ENCODE peak calls at places on chromosomes 6 and 20, in six cellular contexts. Y is CD8-positive, alpha-beta T cell; R is epithelial cell of prostate; F is transverse colon; I is brain microvascular endothelial cell; U is hepatocyte. K is an unnamed sample.

GRCh38 chr6:7912024-7912423 is 1.4 kb upstream of the TXNDC5 start:
- DNase-seq in Y (no peak), R (no peak), F (no peak), I (no peak), U (no peak), K (no peak)

GRCh38 chr20:44788706-44789456 is 21.5 kb downstream of the RIMS4 start:
- DNase-seq in Y (no peak), R (no peak), F (no peak), I (no peak), U (no peak), K (no peak)

GRCh38 chr6:24403501-24403824 is 727 bp downstream of the MRS2 start:
- DNase-seq in Y (no peak), R (no peak), F (no peak), I (no peak), U (no peak), K (no peak)

GRCh38 chr20:58039569-58040092 is 188.8 kb downstream of the ANKRD60 start:
- DNase-seq in Y (no peak), R (no peak), F (no peak), I (no peak), U (no peak), K (no peak)

GRCh38 chr6:105981002-105981887 is 104.9 kb upstream of the PRDM1 start:
- DNase-seq in Y (no peak), R (no peak), F (peak; percentile 55), I (no peak), U (no peak), K (peak; percentile 71)

GRCh38 chr20:49276895-49277785 is 717 bp downstream of the ZNFX1 start:
- DNase-seq in Y (peak; percentile 9), R (no peak), F (peak; percentile 49), I (no peak), U (peak; percentile 33), K (peak; percentile 55)

GRCh38 chr6:84521419-84522001 is 242.9 kb downstream of the TBX18 start:
- DNase-seq in Y (no peak), R (no peak), F (no peak), I (no peak), U (no peak), K (no peak)

GRCh38 chr6:44512868-44513641 is 125.5 kb downstream of the CDC5L start:
- DNase-seq in Y (no peak), R (no peak), F (no peak), I (no peak), U (no peak), K (peak; percentile 49)

GRCh38 chr6:83884523-83884922 is 25.0 kb downstream of the CYB5R4 start:
- DNase-seq in Y (no peak), R (no peak), F (no peak), I (no peak), U (peak; percentile 44), K (no peak)

GRCh38 chr6:67679566-67680296 is 955.4 kb upstream of the ADGRB3 start:
- DNase-seq in Y (no peak), R (no peak), F (no peak), I (no peak), U (no peak), K (no peak)

GRCh38 chr20:51412333-51412761 is 130.2 kb downstream of the NFATC2 start:
- DNase-seq in Y (no peak), R (no peak), F (no peak), I (peak; percentile 53), U (peak; percentile 35), K (peak; percentile 65)

GRCh38 chr6:136225496-136225895 is 24.6 kb downstream of the MTFR2 start:
- DNase-seq in Y (no peak), R (no peak), F (no peak), I (no peak), U (peak; percentile 19), K (no peak)

GRCh38 chr20:17810847-17811604 is 111.3 kb downstream of the BANF2 start:
- DNase-seq in Y (no peak), R (no peak), F (no peak), I (no peak), U (no peak), K (no peak)

GRCh38 chr20:33674294-33675126 is at the start of gene NECAB3:
- DNase-seq in Y (peak; percentile 47), R (no peak), F (peak; percentile 90), I (peak; percentile 60), U (peak; percentile 96), K (peak; percentile 93)

GRCh38 chr6:6588924-6589696 is 590 bp downstream of the LY86 start:
- DNase-seq in Y (no peak), R (no peak), F (no peak), I (no peak), U (no peak), K (no peak)

GRCh38 chr6:158629376-158630221 is 14.9 kb downstream of the DYNLT1 start:
- DNase-seq in Y (peak; percentile 22), R (no peak), F (no peak), I (no peak), U (no peak), K (peak; percentile 86)

GRCh38 chr6:7671076-7671475 is 54.8 kb upstream of the BMP6 start:
- DNase-seq in Y (no peak), R (no peak), F (no peak), I (peak; percentile 57), U (no peak), K (no peak)

GRCh38 chr20:63701051-63701328 is 4.5 kb downstream of the TNFRSF6B start:
- DNase-seq in Y (no peak), R (no peak), F (no peak), I (no peak), U (no peak), K (no peak)

GRCh38 chr6:67094431-67094830 is 1387.4 kb upstream of the EYS start:
- DNase-seq in Y (no peak), R (no peak), F (no peak), I (no peak), U (no peak), K (no peak)

GRCh38 chr6:99603421-99604160 is 3.0 kb upstream of the PRDM13 start:
- DNase-seq in Y (no peak), R (no peak), F (no peak), I (no peak), U (peak; percentile 62), K (peak; percentile 93)

GRCh38 chr20:54650201-54650722 is 174.9 kb downstream of the DOK5 start:
- DNase-seq in Y (no peak), R (no peak), F (no peak), I (no peak), U (no peak), K (no peak)

GRCh38 chr20:11948809-11949208 is 31.1 kb downstream of the BTBD3 start:
- DNase-seq in Y (no peak), R (no peak), F (no peak), I (no peak), U (no peak), K (no peak)

GRCh38 chr20:32017711-32018251 is 7.5 kb downstream of the CCM2L start:
- DNase-seq in Y (peak; percentile 24), R (no peak), F (peak; percentile 54), I (no peak), U (peak; percentile 93), K (peak; percentile 97)

GRCh38 chr6:151179321-151179720 is 60.4 kb upstream of the AKAP12 start:
- DNase-seq in Y (no peak), R (no peak), F (no peak), I (peak; percentile 35), U (no peak), K (no peak)

GRCh38 chr6:162123797-162124196 is 603.8 kb downstream of the PRKN start:
- DNase-seq in Y (no peak), R (no peak), F (no peak), I (no peak), U (peak; percentile 18), K (peak; percentile 52)

GRCh38 chr20:24747015-24747712 is 201.9 kb upstream of the CST7 start:
- DNase-seq in Y (no peak), R (no peak), F (no peak), I (no peak), U (no peak), K (peak; percentile 31)

GRCh38 chr20:57259179-57260021 is 7.0 kb downstream of the BMP7 start:
- DNase-seq in Y (no peak), R (no peak), F (no peak), I (no peak), U (no peak), K (peak; percentile 51)

GRCh38 chr20:51541189-51542032 is 1.1 kb downstream of the NFATC2 start:
- DNase-seq in Y (peak; percentile 63), R (no peak), F (peak; percentile 76), I (peak; percentile 49), U (peak; percentile 83), K (peak; percentile 76)

GRCh38 chr6:168860987-168861386 is 392.7 kb downstream of the THBS2 start:
- DNase-seq in Y (no peak), R (no peak), F (no peak), I (no peak), U (no peak), K (peak; percentile 36)

GRCh38 chr20:38747495-38748096 is 664 bp upstream of the ACTR5 start:
- DNase-seq in Y (no peak), R (no peak), F (no peak), I (no peak), U (no peak), K (no peak)

GRCh38 chr6:22194188-22194921 is 102.5 kb downstream of the PRL start:
- DNase-seq in Y (no peak), R (no peak), F (no peak), I (no peak), U (no peak), K (no peak)

GRCh38 chr20:62356948-62357667 is 10.0 kb downstream of the LAMA5 start:
- DNase-seq in Y (no peak), R (no peak), F (no peak), I (peak; percentile 64), U (no peak), K (peak; percentile 53)
- H3K27ac ChIP-seq in Y (no peak overlapping the region), R (peak overlapping the region; percentile 60), F (peak overlapping the region; percentile 88), I (peak overlapping the region; percentile 75), U (peak overlapping the region; percentile 95), K (peak overlapping the region; percentile 66)

GRCh38 chr20:35451295-35451694 is 4.1 kb upstream of the CEP250 start:
- DNase-seq in Y (no peak), R (peak; percentile 89), F (no peak), I (no peak), U (no peak), K (no peak)
- H3K27ac ChIP-seq in Y (no peak overlapping the region), R (peak overlapping the region; percentile 51), F (no peak overlapping the region), I (no peak overlapping the region), U (no peak overlapping the region), K (no peak overlapping the region)

GRCh38 chr6:10589983-10590382 is 68.8 kb downstream of the GCNT2 start:
- DNase-seq in Y (no peak), R (no peak), F (no peak), I (no peak), U (no peak), K (no peak)
- H3K27ac ChIP-seq in Y (no peak overlapping the region), R (no peak overlapping the region), F (no peak overlapping the region), I (no peak overlapping the region), U (no peak overlapping the region), K (no peak overlapping the region)

DNA sequence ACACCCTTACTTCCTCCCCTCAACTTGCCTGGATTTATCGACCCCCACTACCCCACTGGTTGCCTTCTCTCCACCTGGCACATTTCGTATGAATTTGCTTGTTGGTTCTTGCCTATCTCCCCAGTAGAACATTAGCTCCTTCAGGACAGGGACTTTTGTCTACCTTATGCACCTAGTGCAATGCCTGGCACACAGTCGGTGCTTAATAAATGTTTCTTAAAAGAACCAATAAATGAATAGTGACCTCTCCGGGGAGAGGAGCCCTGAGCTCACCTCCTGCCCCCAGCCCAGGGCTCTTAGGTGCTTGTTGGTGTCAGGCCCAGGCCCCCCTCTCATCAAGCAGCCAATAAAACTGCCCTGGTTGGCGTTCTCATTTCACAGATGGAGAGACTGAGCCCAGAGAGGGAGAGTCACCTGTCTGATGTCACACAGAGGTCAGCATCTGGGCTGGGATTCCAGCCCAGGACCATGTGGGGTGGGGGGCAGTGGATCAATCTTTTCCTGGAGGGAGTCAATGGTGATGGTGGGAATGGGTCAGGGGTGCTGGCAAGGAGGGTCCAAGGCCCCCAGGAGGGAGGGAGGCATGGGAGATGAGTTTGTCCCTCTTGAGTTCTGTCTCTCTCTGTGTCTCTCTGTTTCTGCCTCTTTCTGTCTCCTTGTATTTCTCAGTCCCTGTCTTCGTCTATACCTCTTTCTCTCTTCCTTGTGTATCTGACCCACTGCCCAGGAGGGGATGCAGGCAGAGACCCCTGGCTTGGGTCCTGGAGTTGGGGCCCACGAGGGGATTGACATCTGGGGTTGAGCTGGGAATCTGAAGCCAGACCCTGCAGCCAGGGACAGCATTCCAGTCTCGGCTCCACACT is 89.6 kb downstream of the CEBPB start:
- DNase-seq in Y (no peak), R (no peak), F (no peak), I (no peak), U (no peak), K (no peak)
- H3K27ac ChIP-seq in Y (no peak overlapping the region), R (no peak overlapping the region), F (no peak overlapping the region), I (no peak overlapping the region), U (no peak overlapping the region), K (no peak overlapping the region)

K was measured in endodermal cell.